ENCODE peak calls at places on chromosomes 11 and 22, in five cellular contexts. One of them, this sample, is unnamed.
A peak's percentile ranks its signal among the peaks of the same experiment; 100 is the strongest.

GRCh38 chr11:48261600-48261999 is 2.1 kb upstream of the OR4X1 start:
- DNase-seq in SK-N-SH: no peak
- DNase-seq in IMR-90: no peak
- DNase-seq in K562: no peak
- DNase-seq in GM12878: no peak
- DNase-seq in this sample: no peak

GRCh38 chr11:22780914-22781593 is 48.5 kb downstream of the SVIP start:
- DNase-seq in SK-N-SH: peak; percentile 20
- DNase-seq in IMR-90: no peak
- DNase-seq in K562: no peak
- DNase-seq in GM12878: no peak
- DNase-seq in this sample: no peak

GRCh38 chr22:49554741-49555140 is 272.9 kb downstream of the BRD1 start:
- DNase-seq in SK-N-SH: no peak
- DNase-seq in IMR-90: no peak
- DNase-seq in K562: no peak
- DNase-seq in GM12878: no peak
- DNase-seq in this sample: no peak

GRCh38 chr22:42314709-42315391 is 44.4 kb upstream of the TCF20 start:
- DNase-seq in SK-N-SH: no peak
- DNase-seq in IMR-90: no peak
- DNase-seq in K562: no peak
- DNase-seq in GM12878: no peak
- DNase-seq in this sample: no peak

GRCh38 chr22:42473484-42474193 is 41.4 kb upstream of the NFAM1 start:
- DNase-seq in SK-N-SH: peak; percentile 39
- DNase-seq in IMR-90: peak; percentile 63
- DNase-seq in K562: peak; percentile 60
- DNase-seq in GM12878: no peak
- DNase-seq in this sample: peak; percentile 43

GRCh38 chr11:19980957-19981669 is 179.2 kb downstream of the DBX1 start:
- DNase-seq in SK-N-SH: peak; percentile 21
- DNase-seq in IMR-90: peak; percentile 74
- DNase-seq in K562: peak; percentile 64
- DNase-seq in GM12878: no peak
- DNase-seq in this sample: peak; percentile 27

GRCh38 chr11:86571273-86571948 is 101.0 kb downstream of the ME3 start:
- DNase-seq in SK-N-SH: peak; percentile 36
- DNase-seq in IMR-90: no peak
- DNase-seq in K562: peak; percentile 74
- DNase-seq in GM12878: no peak
- DNase-seq in this sample: peak; percentile 88

GRCh38 chr22:20852076-20852475 is 6.5 kb downstream of the PI4KA start:
- DNase-seq in SK-N-SH: no peak
- DNase-seq in IMR-90: no peak
- DNase-seq in K562: peak; percentile 66
- DNase-seq in GM12878: no peak
- DNase-seq in this sample: no peak

GRCh38 chr22:29385305-29385704 is 3.1 kb downstream of the AP1B1 start:
- DNase-seq in SK-N-SH: no peak
- DNase-seq in IMR-90: no peak
- DNase-seq in K562: no peak
- DNase-seq in GM12878: no peak
- DNase-seq in this sample: no peak

GRCh38 chr11:45872513-45873356 is 12.7 kb upstream of the MAPK8IP1 start:
- DNase-seq in SK-N-SH: peak; percentile 88
- DNase-seq in IMR-90: peak; percentile 95
- DNase-seq in K562: peak; percentile 78
- DNase-seq in GM12878: no peak
- DNase-seq in this sample: peak; percentile 71

GRCh38 chr11:2099523-2100316 is 39.5 kb downstream of the IGF2 start:
- DNase-seq in SK-N-SH: peak; percentile 85
- DNase-seq in IMR-90: no peak
- DNase-seq in K562: no peak
- DNase-seq in GM12878: no peak
- DNase-seq in this sample: no peak

GRCh38 chr11:134055029-134055428 is 13.8 kb upstream of the JAM3 start:
- DNase-seq in SK-N-SH: no peak
- DNase-seq in IMR-90: no peak
- DNase-seq in K562: no peak
- DNase-seq in GM12878: no peak
- DNase-seq in this sample: no peak

GRCh38 chr11:65778901-65779668 is 1.7 kb downstream of the AP5B1 start:
- DNase-seq in SK-N-SH: peak; percentile 24
- DNase-seq in IMR-90: no peak
- DNase-seq in K562: no peak
- DNase-seq in GM12878: no peak
- DNase-seq in this sample: no peak

GRCh38 chr22:39946571-39947407 is 13.4 kb upstream of the TMA7B start:
- DNase-seq in SK-N-SH: peak; percentile 33
- DNase-seq in IMR-90: no peak
- DNase-seq in K562: peak; percentile 90
- DNase-seq in GM12878: no peak
- DNase-seq in this sample: no peak

GRCh38 chr11:23473782-23474181 is 613.5 kb upstream of the CCDC179 start:
- DNase-seq in SK-N-SH: no peak
- DNase-seq in IMR-90: no peak
- DNase-seq in K562: no peak
- DNase-seq in GM12878: no peak
- DNase-seq in this sample: no peak

GRCh38 chr11:72191961-72192381 is at the start of gene FOLR1:
- DNase-seq in SK-N-SH: no peak
- DNase-seq in IMR-90: no peak
- DNase-seq in K562: peak; percentile 78
- DNase-seq in GM12878: no peak
- DNase-seq in this sample: no peak

GRCh38 chr11:65262381-65262680 is 569 bp downstream of the POLA2 start:
- DNase-seq in SK-N-SH: no peak
- DNase-seq in IMR-90: no peak
- DNase-seq in K562: no peak
- DNase-seq in GM12878: no peak
- DNase-seq in this sample: no peak

GRCh38 chr11:88359529-88359928 is 22.0 kb upstream of the CTSC start:
- DNase-seq in SK-N-SH: no peak
- DNase-seq in IMR-90: no peak
- DNase-seq in K562: peak; percentile 65
- DNase-seq in GM12878: peak; percentile 74
- DNase-seq in this sample: no peak

GRCh38 chr11:8332196-8332595 is 68.5 kb upstream of the LMO1 start:
- DNase-seq in SK-N-SH: no peak
- DNase-seq in IMR-90: no peak
- DNase-seq in K562: no peak
- DNase-seq in GM12878: no peak
- DNase-seq in this sample: no peak

GRCh38 chr22:38397189-38398097 is 57.6 kb downstream of the KCNJ4 start:
- DNase-seq in SK-N-SH: no peak
- DNase-seq in IMR-90: no peak
- DNase-seq in K562: peak; percentile 69
- DNase-seq in GM12878: no peak
- DNase-seq in this sample: no peak

GRCh38 chr11:77201370-77201769 is 73.3 kb downstream of the MYO7A start:
- DNase-seq in SK-N-SH: no peak
- DNase-seq in IMR-90: no peak
- DNase-seq in K562: no peak
- DNase-seq in GM12878: no peak
- DNase-seq in this sample: no peak

GRCh38 chr22:44143117-44143495 is 37.6 kb upstream of the PARVG start:
- DNase-seq in SK-N-SH: no peak
- DNase-seq in IMR-90: peak; percentile 24
- DNase-seq in K562: no peak
- DNase-seq in GM12878: no peak
- DNase-seq in this sample: no peak

GRCh38 chr11:15929371-15929801 is 427.0 kb downstream of the SOX6 start:
- DNase-seq in SK-N-SH: no peak
- DNase-seq in IMR-90: no peak
- DNase-seq in K562: no peak
- DNase-seq in GM12878: no peak
- DNase-seq in this sample: no peak
- TF ChIP-seq RCOR1 in SK-N-SH: no peak
- TF ChIP-seq RCOR1 in IMR-90: no peak
- TF ChIP-seq RCOR1 in K562: no peak
- TF ChIP-seq RCOR1 in GM12878: no peak
- TF ChIP-seq RCOR1 in this sample: no peak

GRCh38 chr11:60609632-60610031 is 89.8 kb upstream of the MS4A8 start:
- DNase-seq in SK-N-SH: no peak
- DNase-seq in IMR-90: no peak
- DNase-seq in K562: no peak
- DNase-seq in GM12878: no peak
- DNase-seq in this sample: no peak
- TF ChIP-seq RCOR1 in SK-N-SH: no peak
- TF ChIP-seq RCOR1 in IMR-90: no peak
- TF ChIP-seq RCOR1 in K562: no peak
- TF ChIP-seq RCOR1 in GM12878: no peak
- TF ChIP-seq RCOR1 in this sample: no peak

GRCh38 chr11:269146-269890 is 8.9 kb upstream of the NLRP6 start:
- DNase-seq in SK-N-SH: no peak
- DNase-seq in IMR-90: no peak
- DNase-seq in K562: peak; percentile 67
- DNase-seq in GM12878: peak; percentile 99
- DNase-seq in this sample: no peak

GRCh38 chr11:272931-273198 is 5.3 kb upstream of the NLRP6 start:
- DNase-seq in SK-N-SH: no peak
- DNase-seq in IMR-90: no peak
- DNase-seq in K562: no peak
- DNase-seq in GM12878: no peak
- DNase-seq in this sample: no peak

GRCh38 chr11:271316-271715 is 6.9 kb upstream of the NLRP6 start:
- DNase-seq in SK-N-SH: no peak
- DNase-seq in IMR-90: no peak
- DNase-seq in K562: no peak
- DNase-seq in GM12878: no peak
- DNase-seq in this sample: no peak

GRCh38 chr11:272195-272930 is 5.8 kb upstream of the NLRP6 start:
- DNase-seq in SK-N-SH: no peak
- DNase-seq in IMR-90: no peak
- DNase-seq in K562: no peak
- DNase-seq in GM12878: no peak
- DNase-seq in this sample: no peak

DNA sequence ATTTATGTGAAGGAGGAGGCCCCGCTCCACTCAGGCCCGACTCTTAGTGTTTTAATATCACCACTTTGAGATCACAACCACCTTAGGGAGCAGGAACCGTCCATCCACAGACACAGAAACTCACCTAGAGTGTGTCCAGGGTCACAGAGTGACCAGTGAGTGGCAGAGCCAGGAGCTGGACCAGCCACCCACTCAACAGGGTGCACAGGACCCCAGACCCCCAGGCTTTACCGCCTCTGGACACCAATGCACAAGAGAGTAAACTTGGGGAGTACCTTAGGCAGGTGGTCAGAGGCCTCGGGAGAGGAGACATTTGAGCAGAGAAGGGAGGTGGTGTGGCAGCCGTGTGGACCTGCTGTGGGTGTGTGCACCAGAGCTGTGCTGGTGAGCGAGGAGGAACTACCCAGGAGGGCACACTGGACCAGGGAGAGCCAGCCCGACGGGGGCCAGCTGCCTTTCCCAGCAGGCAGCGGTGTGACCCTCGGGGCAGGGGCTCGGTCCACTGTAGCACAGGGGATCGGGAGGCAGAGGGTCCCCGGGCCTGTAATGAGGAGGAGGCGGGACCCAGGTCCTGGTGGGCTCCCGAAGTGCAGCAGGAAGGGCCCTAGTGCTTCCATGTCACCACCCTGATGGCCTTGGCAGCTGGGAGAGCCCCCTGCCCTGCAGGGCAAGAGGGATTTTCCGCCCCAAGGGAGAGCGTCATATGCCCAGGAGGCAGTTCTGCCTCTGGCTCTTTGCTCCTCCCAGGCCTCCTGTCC is 7.6 kb upstream of the NLRP6 start:
- DNase-seq in SK-N-SH: no peak
- DNase-seq in IMR-90: no peak
- DNase-seq in K562: no peak
- DNase-seq in GM12878: no peak
- DNase-seq in this sample: no peak
- TF ChIP-seq RCOR1 in SK-N-SH: no peak
- TF ChIP-seq RCOR1 in IMR-90: no peak
- TF ChIP-seq RCOR1 in K562: no peak
- TF ChIP-seq RCOR1 in GM12878: no peak
- TF ChIP-seq RCOR1 in this sample: no peak

GRCh38 chr11:12787847-12788246 is 113.6 kb downstream of the TEAD1 start:
- DNase-seq in SK-N-SH: no peak
- DNase-seq in IMR-90: peak; percentile 90
- DNase-seq in K562: no peak
- DNase-seq in GM12878: no peak
- DNase-seq in this sample: no peak
- TF ChIP-seq RCOR1 in SK-N-SH: no peak
- TF ChIP-seq RCOR1 in IMR-90: no peak
- TF ChIP-seq RCOR1 in K562: no peak
- TF ChIP-seq RCOR1 in GM12878: no peak
- TF ChIP-seq RCOR1 in this sample: no peak

GRCh38 chr11:120612363-120613263 is 101.1 kb downstream of the GRIK4 start:
- DNase-seq in SK-N-SH: no peak
- DNase-seq in IMR-90: peak; percentile 67
- DNase-seq in K562: no peak
- DNase-seq in GM12878: peak; percentile 94
- DNase-seq in this sample: peak; percentile 49
- TF ChIP-seq RCOR1 in SK-N-SH: no peak
- TF ChIP-seq RCOR1 in IMR-90: no peak
- TF ChIP-seq RCOR1 in K562: no peak
- TF ChIP-seq RCOR1 in GM12878: no peak
- TF ChIP-seq RCOR1 in this sample: no peak

GRCh38 chr11:68680541-68681231 is 3.7 kb upstream of the GAL start:
- DNase-seq in SK-N-SH: no peak
- DNase-seq in IMR-90: no peak
- DNase-seq in K562: no peak
- DNase-seq in GM12878: no peak
- DNase-seq in this sample: no peak

GRCh38 chr11:68674461-68674860 is 9.9 kb upstream of the GAL start:
- DNase-seq in SK-N-SH: no peak
- DNase-seq in IMR-90: no peak
- DNase-seq in K562: no peak
- DNase-seq in GM12878: no peak
- DNase-seq in this sample: no peak

GRCh38 chr11:68673991-68674390 is 10.4 kb upstream of the GAL start:
- DNase-seq in SK-N-SH: no peak
- DNase-seq in IMR-90: no peak
- DNase-seq in K562: no peak
- DNase-seq in GM12878: no peak
- DNase-seq in this sample: no peak

GRCh38 chr11:68678031-68678441 is 6.3 kb upstream of the GAL start:
- DNase-seq in SK-N-SH: no peak
- DNase-seq in IMR-90: no peak
- DNase-seq in K562: no peak
- DNase-seq in GM12878: no peak
- DNase-seq in this sample: no peak

GRCh38 chr11:68677432-68677831 is 6.9 kb upstream of the GAL start:
- DNase-seq in SK-N-SH: peak; percentile 83
- DNase-seq in IMR-90: peak; percentile 96
- DNase-seq in K562: peak; percentile 82
- DNase-seq in GM12878: no peak
- DNase-seq in this sample: peak; percentile 72
- TF ChIP-seq RCOR1 in SK-N-SH: no peak
- TF ChIP-seq RCOR1 in IMR-90: peak; percentile 99
- TF ChIP-seq RCOR1 in K562: no peak
- TF ChIP-seq RCOR1 in GM12878: no peak
- TF ChIP-seq RCOR1 in this sample: no peak

GRCh38 chr22:28349114-28349513 is 330.5 kb downstream of the TTC28 start:
- DNase-seq in SK-N-SH: peak; percentile 42
- DNase-seq in IMR-90: no peak
- DNase-seq in K562: no peak
- DNase-seq in GM12878: no peak
- DNase-seq in this sample: no peak
- TF ChIP-seq RCOR1 in SK-N-SH: peak; percentile 82
- TF ChIP-seq RCOR1 in IMR-90: no peak
- TF ChIP-seq RCOR1 in K562: no peak
- TF ChIP-seq RCOR1 in GM12878: no peak
- TF ChIP-seq RCOR1 in this sample: no peak